ENCODE peak calls at places on chromosomes 3 and 15, in five cellular contexts. U is neuronal stem cell, Z is cardiac muscle cell, W is upper lobe of left lung, R is stomach. V is an unnamed sample. For H3K27me3 and H3K4me1, the result is how much of the 10 kb centered on the place peaks cover.

GRCh38 chr15:63048115-63048985 is 5.8 kb downstream of the TPM1 start:
- DNase-seq in R (peak), U (peak), Z (peak), W (peak), V (peak)

GRCh38 chr3:46895204-46895660 is 17.7 kb downstream of the PTH1R start:
- DNase-seq in W (peak), Z (peak), R (peak), U (no peak), V (peak)

GRCh38 chr3:141926929-141927328 is 50.5 kb downstream of the ATP1B3 start:
- DNase-seq in W (no peak), Z (no peak), U (no peak), R (no peak), V (no peak)

GRCh38 chr3:196162679-196163078 is 48.5 kb downstream of the ZDHHC19 start:
- DNase-seq in W (no peak), R (no peak), U (no peak), Z (no peak), V (no peak)

GRCh38 chr3:189941679-189942078 is 179.0 kb downstream of the P3H2 start:
- DNase-seq in R (peak), W (no peak), U (no peak), Z (no peak), V (no peak)

GRCh38 chr15:63603516-63603915 is 6.3 kb downstream of the FBXL22 start:
- DNase-seq in U (no peak), R (no peak), Z (no peak), W (no peak), V (no peak)

GRCh38 chr15:52161406-52161966 is 29.7 kb downstream of the GNB5 start:
- DNase-seq in Z (no peak), R (no peak), U (no peak), W (no peak), V (no peak)

GRCh38 chr15:41546846-41547786 is 3.1 kb upstream of the RPAP1 start:
- DNase-seq in Z (no peak), W (no peak), R (no peak), U (no peak), V (no peak)

GRCh38 chr3:122576174-122576940 is 1.1 kb upstream of the PARP15 start:
- DNase-seq in Z (no peak), U (no peak), W (no peak), R (no peak), V (peak)

GRCh38 chr15:80301472-80301871 is 49.5 kb upstream of the CTXND1 start:
- DNase-seq in W (no peak), U (no peak), R (no peak), Z (no peak), V (no peak)

GRCh38 chr15:39944711-39945110 is 10.8 kb downstream of the EIF2AK4 start:
- DNase-seq in U (no peak), Z (no peak), R (no peak), W (no peak), V (no peak)

GRCh38 chr3:139506792-139507191 is 30.5 kb upstream of the RBP2 start:
- DNase-seq in W (no peak), U (no peak), R (no peak), Z (no peak), V (no peak)

GRCh38 chr15:58988011-58988785 is 735 bp downstream of the RNF111 start:
- DNase-seq in U (peak), R (peak), W (peak), Z (peak), V (no peak)

GRCh38 chr15:57521503-57521902 is 70.2 kb upstream of the MYZAP start:
- DNase-seq in W (no peak), R (no peak), U (no peak), Z (no peak), V (no peak)

GRCh38 chr3:112987710-112988334 is 3.0 kb upstream of the GTPBP8 start:
- DNase-seq in U (no peak), R (no peak), Z (no peak), W (no peak), V (no peak)

GRCh38 chr3:184334470-184335158 is 2.8 kb upstream of the FAM131A start:
- DNase-seq in W (no peak), U (no peak), R (no peak), Z (no peak), V (peak)

GRCh38 chr3:194871143-194871863 is 185.6 kb downstream of the FAM43A start:
- DNase-seq in U (no peak), Z (peak), R (peak), W (peak), V (no peak)

GRCh38 chr15:84631706-84632272 is 22.3 kb downstream of the WDR73 start:
- DNase-seq in Z (no peak), U (no peak), R (no peak), W (no peak), V (no peak)

GRCh38 chr15:41966414-41966812 is 5.9 kb downstream of the EHD4 start:
- DNase-seq in U (no peak), Z (no peak), W (no peak), R (peak), V (no peak)

GRCh38 chr3:36635731-36636130 is 128.6 kb downstream of the DCLK3 start:
- DNase-seq in W (no peak), Z (no peak), R (no peak), U (no peak), V (no peak)

GRCh38 chr3:170344971-170345370 is 12.5 kb upstream of the SKIL start:
- DNase-seq in W (no peak), U (no peak), Z (no peak), R (no peak), V (no peak)

GRCh38 chr3:58072046-58072445 is 63.8 kb downstream of the FLNB start:
- DNase-seq in W (no peak), R (no peak), Z (no peak), U (no peak), V (no peak)

GRCh38 chr15:63504979-63505841 is 817 bp downstream of the USP3 start:
- DNase-seq in W (peak), R (peak), Z (peak), U (peak), V (no peak)

GRCh38 chr3:87311309-87311708 is 34.9 kb upstream of the POU1F1 start:
- DNase-seq in R (no peak), W (no peak), U (no peak), Z (no peak), V (no peak)

GRCh38 chr3:17942856-17943255 is 200.4 kb upstream of the TBC1D5 start:
- DNase-seq in U (no peak), W (no peak), R (no peak), Z (no peak), V (no peak)

GRCh38 chr3:152159328-152159727 is 109.4 kb upstream of the MBNL1 start:
- DNase-seq in U (no peak), Z (no peak), W (no peak), R (no peak), V (no peak)

GRCh38 chr15:60842694-60843093 is 363.8 kb upstream of the ICE2 start:
- DNase-seq in Z (no peak), W (no peak), U (no peak), R (no peak), V (no peak)

GRCh38 chr15:62472616-62473299 is 307.7 kb upstream of the C2CD4B start:
- DNase-seq in W (no peak), Z (peak), U (no peak), R (no peak), V (no peak)

GRCh38 chr3:72082121-72082715 is 297.3 kb upstream of the PROK2 start:
- DNase-seq in U (no peak), W (peak), Z (no peak), R (peak), V (no peak)

GRCh38 chr3:10665611-10666010 is 150.4 kb upstream of the SLC6A11 start:
- DNase-seq in U (no peak), W (no peak), Z (no peak), R (no peak), V (no peak)
- H3K27me3 ChIP-seq in U (under half), W (under half), Z (under half), R (half or more), V (under half)

GRCh38 chr3:39234705-39235104 is 42.3 kb upstream of the XIRP1 start:
- DNase-seq in W (no peak), Z (no peak), U (no peak), R (no peak), V (peak)
- H3K4me3 ChIP-seq in W (no peak), Z (no peak), U (no peak), R (no peak), V (no peak)

DNA sequence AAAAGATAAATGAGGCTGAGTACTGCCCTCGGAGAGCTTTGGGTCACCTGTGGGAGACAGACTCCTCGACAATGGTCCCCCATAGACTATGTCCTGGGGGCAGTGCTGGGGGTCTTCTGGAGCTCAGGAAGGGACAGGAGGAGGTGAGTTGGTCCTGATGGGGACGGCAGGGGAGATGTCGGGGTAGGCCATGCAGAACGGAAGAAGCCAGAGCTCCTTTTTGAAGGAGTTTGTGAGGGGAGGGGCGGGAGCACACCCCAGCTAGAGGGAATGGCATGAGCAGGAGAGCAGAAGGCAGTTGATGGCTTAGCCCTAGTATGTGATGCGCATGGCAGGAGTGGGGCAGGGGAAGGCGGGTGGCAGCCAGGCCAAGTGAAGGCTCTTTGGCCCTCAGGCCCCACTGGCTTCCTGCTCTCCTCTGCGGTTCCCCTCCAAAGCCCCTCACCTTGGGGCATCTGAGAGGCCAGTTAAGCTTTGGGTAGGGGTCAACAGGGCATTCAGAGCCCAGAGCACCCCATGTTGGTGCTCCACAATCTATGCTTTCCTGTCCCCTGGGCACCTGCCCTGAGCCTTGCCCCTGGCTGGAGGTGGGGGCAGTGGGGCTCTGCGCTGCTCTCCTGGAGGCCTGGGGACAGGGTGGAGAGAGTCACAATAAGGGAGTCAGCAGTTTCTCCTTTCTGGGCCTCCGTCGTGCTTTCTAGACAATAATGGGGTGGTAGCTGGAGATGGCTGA is 179.3 kb downstream of the SMAD6 start:
- DNase-seq in Z (no peak), R (no peak), W (no peak), U (no peak), V (no peak)
- H3K4me1 ChIP-seq in Z (under half), R (under half), W (under half), U (under half), V (under half)

GRCh38 chr15:31223478-31224350 is 102.9 kb upstream of the KLF13 start:
- DNase-seq in W (peak), Z (no peak), U (no peak), R (peak), V (no peak)
- H3K27me3 ChIP-seq in W (under half), Z (under half), U (under half), R (under half), V (under half)

GRCh38 chr3:172047567-172048115 is 8.3 kb downstream of the FNDC3B start:
- DNase-seq in R (no peak), U (no peak), Z (no peak), W (no peak), V (no peak)

GRCh38 chr3:172046268-172046915 is 7.0 kb downstream of the FNDC3B start:
- DNase-seq in W (no peak), Z (no peak), R (no peak), U (no peak), V (no peak)

GRCh38 chr3:172043233-172043632 is 3.9 kb downstream of the FNDC3B start:
- DNase-seq in W (no peak), U (no peak), Z (no peak), R (no peak), V (no peak)

GRCh38 chr3:172043766-172044165 is 4.4 kb downstream of the FNDC3B start:
- DNase-seq in W (no peak), R (no peak), U (no peak), Z (no peak), V (no peak)

DNA sequence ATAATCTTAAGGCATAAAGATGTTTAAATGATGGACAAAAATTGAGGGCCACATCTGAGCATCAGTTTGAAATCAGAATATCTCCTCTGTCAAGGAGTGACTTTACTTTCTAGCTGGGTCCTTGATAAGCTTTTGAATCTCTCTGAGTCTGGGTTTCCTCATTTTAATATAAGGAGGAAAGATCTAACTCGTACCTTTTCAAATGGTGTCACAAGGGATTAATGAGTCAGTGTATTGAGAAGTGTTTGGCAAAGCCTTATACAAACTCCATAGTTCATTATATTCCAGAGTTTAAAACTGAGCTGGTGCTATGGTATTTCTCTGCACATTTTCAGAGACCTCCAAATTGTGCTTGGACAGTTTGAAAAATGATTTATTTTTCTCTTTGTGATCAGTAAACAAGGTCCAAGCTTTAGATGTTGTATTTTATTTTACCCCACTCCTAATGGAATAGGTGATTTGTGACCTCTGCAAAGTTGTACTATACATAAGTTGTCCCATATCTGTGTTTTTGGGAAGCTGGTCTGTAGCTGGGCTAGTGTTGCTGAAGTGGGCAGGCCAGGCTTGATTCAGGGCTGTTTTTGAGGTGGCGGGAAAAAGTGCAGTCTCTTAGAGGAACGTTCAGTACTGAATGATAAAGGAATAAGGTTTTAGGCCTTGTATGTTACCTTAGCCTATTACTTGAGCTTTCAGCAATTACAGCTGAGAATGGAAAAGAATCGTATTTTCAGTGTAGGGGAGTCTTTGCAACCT is 5.6 kb downstream of the FNDC3B start:
- DNase-seq in U (no peak), R (no peak), W (no peak), Z (no peak), V (no peak)
- H3K4me3 ChIP-seq in U (no peak), R (no peak), W (no peak), Z (no peak), V (no peak)

DNA sequence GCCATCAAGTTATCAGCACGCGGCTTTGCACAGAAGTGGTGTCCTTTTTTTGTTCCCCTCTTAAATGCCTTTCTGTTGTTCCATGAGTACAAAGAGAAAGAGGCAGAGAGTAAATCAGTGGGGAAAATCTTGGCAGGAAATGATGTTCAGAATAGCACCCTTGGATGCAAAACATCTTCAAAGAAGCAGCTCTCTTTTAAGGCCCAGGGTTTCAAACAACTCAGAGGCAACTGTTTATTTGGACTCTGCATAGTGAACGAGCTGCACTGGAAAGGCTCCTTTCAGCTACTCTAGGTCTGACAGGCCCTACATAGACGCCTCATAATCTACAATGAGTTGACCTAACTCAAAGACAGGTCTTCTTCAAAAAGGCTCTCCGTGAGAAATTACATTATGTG is 53.4 kb downstream of the HEG1 start:
- DNase-seq in W (no peak), U (no peak), R (no peak), Z (peak), V (no peak)
- H3K4me1 ChIP-seq in W (under half), U (under half), R (half or more), Z (half or more), V (under half)

GRCh38 chr15:89379818-89380217 is 45.2 kb upstream of the POLG start:
- DNase-seq in W (no peak), Z (no peak), R (no peak), U (no peak), V (no peak)

GRCh38 chr15:89381330-89381729 is 46.7 kb upstream of the POLG start:
- DNase-seq in U (no peak), Z (no peak), W (no peak), R (no peak), V (no peak)

GRCh38 chr15:89378699-89379422 is 44.2 kb upstream of the POLG start:
- DNase-seq in R (no peak), W (no peak), Z (no peak), U (no peak), V (peak)

GRCh38 chr15:89377842-89378698 is 43.4 kb upstream of the POLG start:
- DNase-seq in U (no peak), R (no peak), W (no peak), Z (no peak), V (no peak)

GRCh38 chr15:89379423-89379735 is 44.8 kb upstream of the POLG start:
- DNase-seq in U (no peak), Z (no peak), W (no peak), R (no peak), V (no peak)
- H3K27me3 ChIP-seq in U (under half), Z (half or more), W (under half), R (half or more), V (under half)

GRCh38 chr3:10816863-10817253 is 830 bp downstream of the SLC6A11 start:
- DNase-seq in W (no peak), Z (no peak), R (no peak), U (no peak), V (no peak)
- H3K4me3 ChIP-seq in W (no peak), Z (no peak), R (no peak), U (no peak), V (no peak)